ENCODE peak calls at places on chromosomes 13 and 19, in nine cellular contexts. Q is tibial artery; E is HT-29; O is IMR-90; G is NCI-H510A; C is activated T-helper 9 cell treated with anti-CD3 and anti-CD28 coated beads, Interleukin-2, amount 50 U/mL, for 16 hours; N is body of pancreas; F is RWPE1; H is heart left ventricle. R is an unnamed sample.

GRCh38 chr19:8334458-8335342 is 8.4 kb downstream of the KANK3 start:
- DNase-seq in Q (no peak), E (peak), O (peak), G (peak), C (no peak), N (peak), F (peak), H (peak), R (peak)

GRCh38 chr19:43784251-43784980 is 3.6 kb upstream of the KCNN4 start:
- DNase-seq in Q (peak), E (peak), O (peak), G (no peak), C (peak), N (no peak), F (peak), H (no peak), R (peak)

GRCh38 chr13:85879014-85879413 is 79.8 kb upstream of the SLITRK6 start:
- DNase-seq in Q (no peak), E (no peak), O (no peak), G (no peak), C (no peak), N (no peak), F (no peak), H (no peak), R (no peak)

GRCh38 chr19:32404213-32404938 is 1.2 kb upstream of the DPY19L3 start:
- DNase-seq in Q (no peak), E (no peak), O (no peak), G (no peak), C (no peak), N (no peak), F (no peak), H (no peak), R (no peak)

GRCh38 chr13:98397861-98398260 is 179.0 kb downstream of the STK24 start:
- DNase-seq in Q (no peak), E (no peak), O (no peak), G (no peak), C (no peak), N (no peak), F (no peak), H (no peak), R (no peak)

GRCh38 chr13:23679214-23679613 is 109.0 kb downstream of the TNFRSF19 start:
- DNase-seq in Q (no peak), E (no peak), O (peak), G (no peak), C (no peak), N (no peak), F (peak), H (no peak), R (no peak)

GRCh38 chr19:33177417-33177976 is 16.6 kb upstream of the LRP3 start:
- DNase-seq in Q (no peak), E (peak), O (no peak), G (peak), C (no peak), N (no peak), F (peak), H (no peak), R (no peak)

GRCh38 chr19:46963093-46963734 is 56.4 kb upstream of the NPAS1 start:
- DNase-seq in Q (no peak), E (no peak), O (peak), G (no peak), C (no peak), N (no peak), F (no peak), H (no peak), R (no peak)

GRCh38 chr13:32267836-32268439 is 47.2 kb downstream of the ZAR1L start:
- DNase-seq in Q (no peak), E (peak), O (no peak), G (no peak), C (peak), N (peak), F (peak), H (no peak), R (peak)

GRCh38 chr19:11288349-11288748 is 7.6 kb upstream of the TSPAN16 start:
- DNase-seq in Q (no peak), E (peak), O (peak), G (no peak), C (no peak), N (no peak), F (peak), H (no peak), R (peak)

GRCh38 chr19:33947565-33947964 is 150.9 kb downstream of the KCTD15 start:
- DNase-seq in Q (peak), E (peak), O (no peak), G (no peak), C (no peak), N (no peak), F (no peak), H (no peak), R (peak)

GRCh38 chr19:13597625-13598024 is 91.3 kb upstream of the CACNA1A start:
- DNase-seq in Q (no peak), E (peak), O (peak), G (peak), C (peak), N (peak), F (peak), H (no peak), R (peak)

GRCh38 chr19:55368106-55368505 is 2.2 kb downstream of the IL11 start:
- DNase-seq in Q (no peak), E (no peak), O (no peak), G (no peak), C (no peak), N (no peak), F (no peak), H (peak), R (no peak)